ENCODE peak calls at places on chromosomes 2 and 18, in five cellular contexts. G is RCC 7860, P is pancreas, O is PC-3, M is Calu3. N is an unnamed sample.

GRCh38 chr2:46160326-46160725 is 136.9 kb upstream of the EPAS1 start:
- DNase-seq in O (no peak), G (no peak), M (no peak), P (no peak), N (no peak)

GRCh38 chr2:152584301-152584700 is 133.0 kb downstream of the PRPF40A start:
- DNase-seq in M (no peak), P (no peak), G (no peak), O (no peak), N (no peak)

GRCh38 chr2:42843611-42844010 is 51.2 kb upstream of the HAAO start:
- DNase-seq in M (no peak), G (no peak), P (no peak), O (no peak), N (no peak)

GRCh38 chr2:237482485-237482884 is 4.6 kb upstream of the MLPH start:
- DNase-seq in G (no peak), M (peak), P (peak), O (no peak), N (peak)

GRCh38 chr2:11498543-11499034 is 32.6 kb upstream of the E2F6 start:
- DNase-seq in O (peak), P (peak), M (peak), G (peak), N (peak)

GRCh38 chr2:26344581-26345283 is 1.2 kb upstream of the SELENOI start:
- DNase-seq in O (peak), G (peak), M (peak), P (peak), N (no peak)

GRCh38 chr2:226423498-226423960 is 376.1 kb downstream of the IRS1 start:
- DNase-seq in M (no peak), G (peak), P (no peak), O (peak), N (no peak)

GRCh38 chr18:43271593-43272432 is 5.5 kb downstream of the SYT4 start:
- DNase-seq in G (peak), M (peak), P (no peak), O (peak), N (no peak)

GRCh38 chr2:98806266-98806697 is 75.3 kb upstream of the MGAT4A start:
- DNase-seq in G (no peak), O (peak), M (peak), P (peak), N (peak)

GRCh38 chr2:112959109-112959591 is 18.7 kb upstream of the IL36G start:
- DNase-seq in M (peak), P (no peak), G (no peak), O (peak), N (no peak)

GRCh38 chr2:212892193-212892592 is 259.2 kb downstream of the IKZF2 start:
- DNase-seq in M (no peak), O (peak), G (peak), P (no peak), N (no peak)

GRCh38 chr2:110679337-110679707 is 1.5 kb upstream of the BUB1 start:
- DNase-seq in M (no peak), P (no peak), O (peak), G (no peak), N (no peak)

GRCh38 chr18:77316013-77316412 is 66.4 kb downstream of the GALR1 start:
- DNase-seq in O (no peak), M (no peak), P (no peak), G (no peak), N (no peak)

GRCh38 chr2:239938651-239939486 is 86.3 kb downstream of the NDUFA10 start:
- DNase-seq in M (no peak), G (no peak), P (no peak), O (no peak), N (no peak)

GRCh38 chr2:191008286-191008685 is 5.7 kb downstream of the STAT1 start:
- DNase-seq in M (no peak), P (no peak), G (no peak), O (no peak), N (no peak)

GRCh38 chr2:180472133-180472532 is 465.0 kb upstream of the CWC22 start:
- DNase-seq in G (no peak), M (no peak), P (no peak), O (no peak), N (no peak)

GRCh38 chr2:202147775-202148174 is 74.7 kb downstream of the KIAA2012 start:
- DNase-seq in G (no peak), P (no peak), O (no peak), M (no peak), N (no peak)

GRCh38 chr2:172772637-172773036 is 37.0 kb downstream of the RAPGEF4 start:
- DNase-seq in P (no peak), O (peak), M (peak), G (no peak), N (peak)

GRCh38 chr2:10327896-10328666 is 25.4 kb downstream of the HPCAL1 start:
- DNase-seq in G (no peak), M (no peak), P (no peak), O (peak), N (no peak)

GRCh38 chr18:27595121-27595848 is 410.2 kb upstream of the CHST9 start:
- DNase-seq in M (no peak), P (no peak), O (no peak), G (no peak), N (no peak)

GRCh38 chr2:16729335-16729734 is 63.7 kb upstream of the CYRIA start:
- DNase-seq in G (no peak), M (no peak), O (no peak), P (no peak), N (no peak)

GRCh38 chr2:153477096-153477555 is 1.4 kb downstream of the RPRM start:
- DNase-seq in P (no peak), M (peak), O (no peak), G (no peak), N (no peak)

GRCh38 chr2:8478133-8478793 is 203.6 kb upstream of the ID2 start:
- DNase-seq in O (peak), G (no peak), M (no peak), P (no peak), N (no peak)

GRCh38 chr18:22637787-22638186 is 220.1 kb upstream of the CTAGE1 start:
- DNase-seq in O (peak), M (no peak), G (no peak), P (no peak), N (no peak)